ENCODE peak calls at places on chromosomes 4 and X, in six cellular contexts. B is endodermal cell, P is tibial artery, O is mesenchymal stem cell, A is upper lobe of right lung, T is bronchial epithelial cell. W is an unnamed sample. For H3K36me3 and H3K27me3, the result is how much of the 10 kb centered on the place peaks cover.

GRCh38 chrX:134971926-134972325 is 18.9 kb upstream of the SMIM10 start:
- DNase-seq in O (peak), P (no peak), T (peak), B (no peak), A (no peak), W (no peak)

GRCh38 chrX:19882066-19882775 is 5.2 kb downstream of the SH3KBP1 start:
- DNase-seq in O (no peak), T (no peak), A (no peak), B (no peak), P (no peak), W (no peak)

GRCh38 chrX:115367455-115367854 is 77.9 kb downstream of the LUZP4 start:
- DNase-seq in T (peak), O (peak), B (no peak), A (no peak), P (no peak), W (no peak)

GRCh38 chrX:10769696-10770619 is 149.6 kb upstream of the MID1 start:
- DNase-seq in B (no peak), A (no peak), T (peak), O (peak), P (peak), W (peak)

GRCh38 chrX:75181721-75182120 is 25.6 kb upstream of the ABCB7 start:
- DNase-seq in B (no peak), A (no peak), O (no peak), T (peak), P (no peak), W (no peak)

GRCh38 chrX:154526901-154527675 is 11.1 kb upstream of the FAM3A start:
- DNase-seq in O (peak), T (peak), A (peak), B (peak), P (peak), W (peak)

GRCh38 chr4:25088342-25088952 is 57.7 kb upstream of the LGI2 start:
- DNase-seq in O (no peak), T (no peak), A (no peak), P (no peak), B (no peak), W (peak)

GRCh38 chr4:87977521-87978278 is 2.2 kb downstream of the SPP1 start:
- DNase-seq in T (no peak), O (no peak), P (no peak), B (no peak), A (no peak), W (no peak)

GRCh38 chrX:120653000-120653399 is 23.1 kb upstream of the C1GALT1C1 start:
- DNase-seq in O (no peak), B (no peak), T (no peak), A (no peak), P (no peak), W (no peak)

GRCh38 chr4:51932261-51932660 is 87.9 kb downstream of the LRRC66 start:
- DNase-seq in B (no peak), T (no peak), A (no peak), O (no peak), P (peak), W (no peak)

DNA sequence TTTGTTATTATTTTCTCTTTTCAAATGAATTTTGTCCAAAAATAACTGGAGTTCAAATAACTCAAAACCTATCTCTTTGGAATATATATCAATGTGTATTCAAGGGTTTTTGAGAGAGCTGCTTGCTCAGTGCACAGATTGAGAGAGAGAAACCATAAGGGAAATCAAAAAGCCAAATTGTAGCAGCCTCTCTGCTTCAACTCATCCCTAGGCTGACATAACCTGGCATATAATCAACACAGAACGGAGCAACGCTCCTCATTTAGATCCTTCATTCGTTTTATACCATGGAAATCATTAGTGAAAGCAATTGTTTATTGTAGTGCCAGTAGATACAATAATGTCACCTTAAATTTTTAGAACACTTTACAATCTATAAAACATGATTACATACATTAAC is 1.8 kb upstream of the GPM6A start:
- DNase-seq in A (no peak), B (no peak), T (no peak), P (no peak), O (no peak), W (no peak)
- H3K4me3 ChIP-seq in A (no peak), B (no peak), T (no peak), P (no peak), O (no peak), W (no peak)

DNA sequence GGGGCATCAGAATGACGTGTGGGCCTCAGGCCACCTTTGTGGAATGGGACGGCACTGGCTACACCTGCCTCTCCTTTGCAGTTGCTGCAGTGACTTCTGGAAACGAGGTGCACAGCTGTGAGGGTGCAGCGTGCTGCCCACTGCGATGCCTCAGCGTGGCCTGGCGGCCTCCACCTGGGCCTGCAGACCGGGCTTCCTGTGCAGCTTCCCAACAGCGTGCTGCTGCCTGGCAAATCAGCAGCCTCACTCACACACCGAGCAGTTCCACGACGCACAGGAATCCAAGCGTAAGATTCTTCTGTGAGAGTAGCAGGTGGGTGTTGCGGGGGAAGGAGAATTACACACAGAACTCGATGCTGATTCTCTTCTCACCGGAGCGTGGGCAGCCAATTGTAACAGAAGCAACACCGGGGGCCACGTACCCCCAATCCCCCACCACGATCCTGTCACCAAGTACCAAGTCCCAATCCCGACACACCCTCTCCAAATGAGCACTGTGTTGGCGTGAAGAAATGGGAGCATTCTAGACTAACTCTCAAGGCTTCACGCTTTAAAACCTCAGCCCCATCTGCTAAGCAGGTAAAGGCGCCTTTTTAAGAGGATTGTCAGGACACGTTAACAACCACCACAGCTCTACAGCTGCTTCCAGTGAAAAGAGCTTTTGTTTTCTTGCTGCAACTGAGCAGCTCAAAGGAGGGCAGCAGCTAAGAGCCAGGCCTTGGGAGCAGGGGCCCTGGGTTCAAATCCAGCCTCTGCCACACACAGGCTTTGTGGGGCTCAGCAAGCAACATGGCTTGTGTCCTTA is 16.9 kb downstream of the WDR1 start:
- DNase-seq in B (no peak), T (no peak), A (no peak), O (no peak), P (no peak), W (no peak)
- H3K36me3 ChIP-seq in B (half or more), T (half or more), A (half or more), O (half or more), P (half or more), W (half or more)

GRCh38 chrX:125895518-125895917 is 270.6 kb downstream of the DCAF12L2 start:
- DNase-seq in B (no peak), A (no peak), O (no peak), T (no peak), P (no peak), W (no peak)

GRCh38 chrX:125894947-125895346 is 271.1 kb downstream of the DCAF12L2 start:
- DNase-seq in O (no peak), T (no peak), P (no peak), A (no peak), B (no peak), W (no peak)
- H3K27me3 ChIP-seq in O (under half), T (under half), P (under half), A (under half), B (under half), W (under half)

GRCh38 chrX:137563681-137564651 is 2.0 kb upstream of the ZIC3 start:
- DNase-seq in A (no peak), B (peak), T (no peak), P (no peak), O (no peak), W (peak)
- H3K4me3 ChIP-seq in A (no peak), B (peak), T (no peak), P (no peak), O (no peak), W (peak)

GRCh38 chr4:2105559-2105958 is 46.4 kb downstream of the NAT8L start:
- DNase-seq in A (no peak), P (no peak), O (no peak), T (no peak), B (no peak), W (no peak)
- H3K36me3 ChIP-seq in A (under half), P (under half), O (under half), T (under half), B (under half), W (under half)

GRCh38 chr4:188903995-188904394 is 764.8 kb downstream of the TRIML1 start:
- DNase-seq in B (no peak), T (no peak), A (no peak), O (no peak), P (no peak), W (peak)
- H3K27me3 ChIP-seq in B (under half), T (under half), A (under half), O (under half), P (under half), W (under half)

DNA sequence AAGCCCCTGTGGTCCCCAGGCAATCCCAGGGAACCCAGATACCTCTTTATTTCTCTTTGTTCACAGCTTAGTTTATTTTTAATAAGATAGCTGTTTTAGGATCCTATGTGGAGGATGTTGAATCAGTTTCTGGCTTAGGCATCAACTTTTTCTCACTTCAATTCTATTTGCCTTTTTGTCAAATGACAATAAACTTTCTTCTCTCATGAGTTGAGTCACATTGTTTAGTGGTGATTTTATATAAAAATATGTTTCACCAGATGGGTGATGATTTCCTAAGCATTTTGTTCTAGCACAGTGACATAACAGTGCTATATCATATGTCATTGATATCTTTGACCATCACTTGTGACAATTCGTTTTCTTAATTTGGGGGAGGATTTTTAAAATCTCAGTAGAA is 198.1 kb upstream of the PUDP start:
- DNase-seq in O (no peak), B (no peak), T (no peak), P (no peak), A (no peak), W (no peak)
- H3K4me3 ChIP-seq in O (no peak), B (no peak), T (no peak), P (no peak), A (no peak), W (no peak)

DNA sequence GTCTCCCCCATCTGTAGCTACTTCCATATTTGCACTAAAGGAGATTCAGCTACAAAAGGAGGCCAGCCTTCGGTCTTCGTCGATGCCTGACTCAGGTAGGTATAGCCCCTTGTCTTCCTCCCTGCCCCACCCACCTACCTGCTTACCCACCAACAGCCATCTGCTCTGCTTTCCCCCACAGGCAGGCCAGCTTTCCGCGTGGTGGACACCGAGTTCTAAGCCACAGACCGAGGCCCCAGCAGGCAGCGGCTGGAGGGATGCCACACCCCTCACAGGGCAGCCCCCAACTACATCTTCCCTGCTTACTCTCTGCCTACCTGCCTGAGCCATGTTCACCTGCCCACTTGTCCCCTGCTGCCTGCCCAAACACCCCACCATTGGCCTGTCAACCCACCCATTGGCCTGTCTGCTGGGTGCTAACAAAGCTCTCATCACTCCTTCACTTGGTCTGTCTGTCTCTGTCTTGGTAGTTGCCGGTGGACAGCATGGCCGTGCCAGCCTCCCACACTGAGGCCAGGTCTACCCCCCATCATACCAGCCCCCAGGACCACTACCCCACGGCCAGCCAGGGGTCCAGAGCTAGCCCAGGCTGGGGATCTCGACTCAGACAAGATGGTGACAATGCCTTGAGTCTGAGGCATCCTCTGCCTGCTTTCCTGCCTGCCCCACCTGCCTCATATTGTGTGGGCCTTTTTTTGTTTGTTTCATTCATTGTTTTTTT is 4.1 kb upstream of the USP11 start:
- DNase-seq in A (no peak), O (no peak), P (no peak), T (no peak), B (no peak), W (peak)
- H3K36me3 ChIP-seq in A (under half), O (half or more), P (half or more), T (under half), B (under half), W (under half)

DNA sequence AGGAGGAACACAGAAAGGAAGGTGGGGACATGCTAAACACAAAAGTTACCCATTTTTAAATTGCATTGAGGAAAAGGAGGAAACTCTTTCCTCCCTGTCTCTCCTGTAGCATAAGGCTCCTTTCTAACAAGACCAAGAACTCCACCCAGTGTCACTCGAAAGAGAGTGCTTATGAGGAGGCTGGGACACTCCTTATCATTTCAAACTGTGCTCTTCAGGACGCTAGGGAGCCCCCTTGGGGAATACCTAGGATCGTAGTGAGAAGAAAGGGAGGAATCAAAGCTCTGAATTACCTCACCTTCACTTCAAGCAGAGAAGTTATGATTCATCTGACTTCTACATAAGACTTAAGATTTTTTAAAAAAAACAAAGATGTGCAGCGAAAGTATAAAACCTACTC is 65.5 kb downstream of the F9 start:
- DNase-seq in T (no peak), O (no peak), P (no peak), B (peak), A (no peak), W (peak)
- H3K27me3 ChIP-seq in T (under half), O (under half), P (under half), B (under half), A (under half), W (under half)

DNA sequence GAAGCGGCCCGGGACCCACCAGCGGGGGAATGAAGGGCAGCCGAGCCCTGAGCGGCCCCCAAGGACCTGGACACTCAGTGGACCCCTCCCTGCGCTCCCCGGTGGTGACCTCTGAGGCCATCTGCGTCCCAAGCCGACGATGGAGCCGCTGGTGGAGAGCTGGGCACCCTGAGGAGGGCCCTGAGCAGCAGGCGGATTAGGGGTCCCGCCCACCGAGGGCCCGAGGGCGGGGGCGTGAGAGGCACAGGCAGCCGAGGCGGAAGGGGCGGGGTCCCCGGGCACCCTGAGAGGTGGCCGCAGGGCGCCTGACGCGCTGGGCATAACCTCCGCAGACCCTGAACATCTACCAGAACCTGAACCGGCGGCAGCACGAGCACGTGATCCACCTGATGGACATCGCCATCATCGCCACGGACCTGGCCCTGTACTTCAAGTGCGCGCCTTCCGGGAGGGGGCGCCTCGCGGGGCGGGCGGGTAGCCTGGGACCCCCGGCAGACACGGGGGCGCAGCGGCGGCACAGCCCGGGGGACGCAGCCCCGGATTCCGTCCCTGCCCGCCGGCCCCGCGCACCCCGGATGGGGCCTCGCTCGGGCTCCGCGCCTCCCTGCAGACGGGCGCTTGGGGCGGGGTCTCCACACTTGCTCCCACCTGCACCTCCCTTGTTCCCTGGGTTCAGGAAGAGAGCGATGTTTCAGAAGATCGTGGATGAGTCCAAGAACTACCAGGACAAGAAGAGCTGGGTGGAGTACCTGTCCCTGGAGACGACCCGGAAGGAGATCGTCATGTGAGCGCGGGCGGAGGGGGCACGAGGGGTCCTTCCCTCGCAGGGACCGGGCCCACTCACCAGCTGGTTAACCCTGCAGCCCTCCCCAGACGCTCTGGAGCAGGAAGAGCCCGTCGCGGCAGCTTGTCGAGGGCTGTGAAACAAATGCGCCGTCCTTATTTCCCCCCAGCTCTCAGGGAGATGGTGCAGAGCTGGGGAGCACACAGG is 10.3 kb downstream of the ATP5ME start:
- DNase-seq in A (peak), B (peak), O (no peak), P (no peak), T (no peak), W (peak)
- H3K4me3 ChIP-seq in A (peak), B (peak), O (no peak), P (peak), T (peak), W (peak)

W was measured in H7.